ENCODE peak calls at places on chromosomes 16 and 17, in six cellular contexts. S is upper lobe of left lung, U is GM12878, Q is IMR-90, Z is A549, L is HCT116. A is an unnamed sample.

GRCh38 chr17:61396586-61397085 is 3.0 kb upstream of the TBX2 start:
- ATAC-seq in S (no peak), U (no peak), Q (no peak), Z (no peak), L (no peak), A (no peak)

GRCh38 chr17:52546990-52547389 is 388.5 kb upstream of the CA10 start:
- ATAC-seq in S (no peak), U (no peak), Q (no peak), Z (no peak), L (no peak), A (no peak)

GRCh38 chr16:88681709-88682451 is 4.4 kb downstream of the SNAI3 start:
- ATAC-seq in S (peak; percentile 55), U (peak; percentile 84), Q (no peak), Z (no peak), L (no peak), A (peak; percentile 32)

GRCh38 chr17:51097708-51098446 is 22.8 kb downstream of the SPAG9 start:
- ATAC-seq in S (no peak), U (no peak), Q (no peak), Z (no peak), L (no peak), A (no peak)

GRCh38 chr16:88624977-88625576 is 13.3 kb upstream of the IL17C start:
- ATAC-seq in S (no peak), U (no peak), Q (no peak), Z (no peak), L (no peak), A (no peak)

GRCh38 chr17:32936157-32936893 is 8.4 kb downstream of the TMEM98 start:
- ATAC-seq in S (peak; percentile 13), U (no peak), Q (no peak), Z (peak; percentile 35), L (no peak), A (no peak)

GRCh38 chr17:57940653-57941329 is 14.4 kb downstream of the CUEDC1 start:
- ATAC-seq in S (no peak), U (peak; percentile 54), Q (no peak), Z (peak; percentile 31), L (peak; percentile 31), A (peak; percentile 37)

GRCh38 chr16:8768701-8769100 is 28.7 kb downstream of the TMEM186 start:
- ATAC-seq in S (no peak), U (no peak), Q (no peak), Z (no peak), L (no peak), A (no peak)

GRCh38 chr16:55621771-55622170 is 34.0 kb upstream of the SLC6A2 start:
- ATAC-seq in S (no peak), U (no peak), Q (no peak), Z (no peak), L (no peak), A (no peak)

GRCh38 chr17:2275722-2276121 is 27.9 kb downstream of the SMG6 start:
- ATAC-seq in S (no peak), U (no peak), Q (no peak), Z (no peak), L (no peak), A (no peak)

GRCh38 chr17:19021622-19022083 is 17.1 kb upstream of the FAM83G start:
- ATAC-seq in S (no peak), U (peak; percentile 69), Q (no peak), Z (peak; percentile 49), L (peak; percentile 85), A (no peak)

GRCh38 chr17:55159251-55159650 is 105.5 kb upstream of the HLF start:
- ATAC-seq in S (no peak), U (no peak), Q (peak; percentile 42), Z (no peak), L (no peak), A (no peak)

GRCh38 chr17:64741038-64741641 is 79.0 kb upstream of the SMURF2 start:
- ATAC-seq in S (peak; percentile 62), U (peak; percentile 80), Q (peak; percentile 54), Z (no peak), L (no peak), A (peak; percentile 20)

GRCh38 chr16:20285993-20286499 is 41.3 kb downstream of the GP2 start:
- ATAC-seq in S (no peak), U (no peak), Q (no peak), Z (no peak), L (no peak), A (no peak)

GRCh38 chr17:14144513-14144912 is 75.2 kb downstream of the COX10 start:
- ATAC-seq in S (no peak), U (no peak), Q (peak; percentile 65), Z (no peak), L (no peak), A (no peak)

GRCh38 chr16:28166394-28167208 is 45.2 kb downstream of the XPO6 start:
- ATAC-seq in S (no peak), U (peak; percentile 28), Q (peak; percentile 22), Z (peak; percentile 62), L (peak; percentile 62), A (no peak)

GRCh38 chr16:29644338-29644857 is 18.6 kb upstream of the SPN start:
- ATAC-seq in S (peak; percentile 55), U (peak; percentile 83), Q (no peak), Z (no peak), L (no peak), A (no peak)

GRCh38 chr16:87835882-87836331 is 33.4 kb downstream of the SLC7A5 start:
- ATAC-seq in S (no peak), U (no peak), Q (no peak), Z (peak; percentile 0), L (no peak), A (no peak)

GRCh38 chr16:75288596-75289120 is 37.2 kb upstream of the BCAR1 start:
- ATAC-seq in S (no peak), U (peak; percentile 88), Q (no peak), Z (no peak), L (peak; percentile 23), A (peak; percentile 35)

GRCh38 chr16:50067290-50067853 is 1.6 kb downstream of the HEATR3 start:
- ATAC-seq in S (no peak), U (peak; percentile 67), Q (peak; percentile 19), Z (peak; percentile 52), L (no peak), A (no peak)

GRCh38 chr17:50281739-50282401 is 7.6 kb downstream of the TMEM92 start:
- ATAC-seq in S (no peak), U (no peak), Q (no peak), Z (no peak), L (no peak), A (no peak)

GRCh38 chr17:43987131-43988021 is 17.0 kb upstream of the NAGS start:
- ATAC-seq in S (no peak), U (no peak), Q (no peak), Z (no peak), L (no peak), A (no peak)

DNA sequence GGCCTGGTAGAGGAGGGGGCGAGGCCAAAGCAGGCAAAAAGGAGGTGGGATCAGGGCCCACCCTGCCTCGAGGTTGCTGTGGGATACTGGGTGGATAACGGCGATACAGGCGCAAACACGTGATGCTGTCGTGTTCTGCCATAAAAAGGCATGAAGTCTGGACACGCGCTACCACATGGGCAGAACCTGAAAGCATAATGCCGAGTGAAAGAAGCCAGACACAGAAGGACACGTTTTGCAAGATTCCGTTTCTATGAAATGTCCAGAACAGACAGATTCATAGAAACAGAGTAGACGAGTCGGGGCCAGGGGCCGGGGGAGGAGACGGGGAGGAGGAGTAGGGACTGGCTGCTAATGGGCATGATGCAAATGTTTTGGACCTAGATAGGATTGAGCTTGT is 43.5 kb downstream of the ZDHHC7 start:
- ATAC-seq in S (no peak), U (no peak), Q (no peak), Z (no peak), L (no peak), A (no peak)
- TF ChIP-seq POLR2A in S (no peak), U (no peak), Q (no peak), Z (no peak), L (no peak), A (no peak)

DNA sequence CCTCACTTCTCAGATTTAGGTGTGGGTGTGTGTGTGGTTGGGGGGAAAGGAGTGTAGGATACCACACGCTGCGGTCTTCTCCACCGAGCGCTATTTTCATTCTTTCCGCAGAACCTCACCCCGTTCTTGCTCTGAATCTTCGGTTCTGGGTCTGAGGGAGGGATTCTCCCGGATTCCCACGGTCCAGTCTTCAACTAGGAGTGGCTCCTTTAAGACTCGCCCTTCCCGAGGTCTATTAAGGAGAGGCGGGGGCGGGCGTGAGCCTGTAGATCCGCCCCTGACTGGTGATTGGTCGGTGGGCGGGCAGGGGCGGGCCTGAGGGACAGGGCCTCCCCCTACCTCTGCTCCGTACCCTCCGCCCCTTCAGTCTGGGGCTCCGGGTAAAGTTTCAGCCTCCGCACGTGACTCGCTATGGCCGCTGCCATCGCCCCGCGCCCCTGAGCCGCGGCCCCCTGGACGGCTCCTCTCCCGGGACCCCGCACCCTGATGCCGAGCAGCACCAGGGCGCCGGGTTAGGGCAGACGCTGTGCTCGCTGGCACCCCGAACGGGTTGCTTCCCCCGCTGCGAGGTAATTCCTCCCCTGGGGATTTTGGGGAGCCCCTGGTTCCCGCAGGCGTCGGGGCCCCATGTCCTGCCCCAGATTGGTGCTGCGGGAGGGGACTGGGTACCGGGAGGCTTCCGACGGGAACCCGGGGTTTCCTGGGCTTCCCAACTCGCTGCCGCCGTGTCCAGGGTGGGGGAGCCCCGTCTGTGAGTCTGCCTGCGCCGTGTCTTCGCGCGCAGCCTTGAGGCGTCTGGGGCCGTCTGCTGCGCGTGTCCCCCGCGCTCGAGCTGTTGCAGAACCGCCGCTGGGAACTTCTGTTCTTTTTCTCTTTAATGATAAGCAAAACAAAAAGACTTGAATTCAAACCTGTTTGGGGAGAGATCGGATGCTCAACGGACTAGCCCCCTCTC is 9.2 kb downstream of the RARA start:
- ATAC-seq in S (peak; percentile 92), U (peak; percentile 83), Q (peak; percentile 91), Z (peak; percentile 87), L (peak; percentile 81), A (peak; percentile 93)
- TF ChIP-seq POLR2A in S (no peak), U (peak; percentile 79), Q (peak; percentile 86), Z (peak; percentile 9), L (no peak), A (peak; percentile 57)

DNA sequence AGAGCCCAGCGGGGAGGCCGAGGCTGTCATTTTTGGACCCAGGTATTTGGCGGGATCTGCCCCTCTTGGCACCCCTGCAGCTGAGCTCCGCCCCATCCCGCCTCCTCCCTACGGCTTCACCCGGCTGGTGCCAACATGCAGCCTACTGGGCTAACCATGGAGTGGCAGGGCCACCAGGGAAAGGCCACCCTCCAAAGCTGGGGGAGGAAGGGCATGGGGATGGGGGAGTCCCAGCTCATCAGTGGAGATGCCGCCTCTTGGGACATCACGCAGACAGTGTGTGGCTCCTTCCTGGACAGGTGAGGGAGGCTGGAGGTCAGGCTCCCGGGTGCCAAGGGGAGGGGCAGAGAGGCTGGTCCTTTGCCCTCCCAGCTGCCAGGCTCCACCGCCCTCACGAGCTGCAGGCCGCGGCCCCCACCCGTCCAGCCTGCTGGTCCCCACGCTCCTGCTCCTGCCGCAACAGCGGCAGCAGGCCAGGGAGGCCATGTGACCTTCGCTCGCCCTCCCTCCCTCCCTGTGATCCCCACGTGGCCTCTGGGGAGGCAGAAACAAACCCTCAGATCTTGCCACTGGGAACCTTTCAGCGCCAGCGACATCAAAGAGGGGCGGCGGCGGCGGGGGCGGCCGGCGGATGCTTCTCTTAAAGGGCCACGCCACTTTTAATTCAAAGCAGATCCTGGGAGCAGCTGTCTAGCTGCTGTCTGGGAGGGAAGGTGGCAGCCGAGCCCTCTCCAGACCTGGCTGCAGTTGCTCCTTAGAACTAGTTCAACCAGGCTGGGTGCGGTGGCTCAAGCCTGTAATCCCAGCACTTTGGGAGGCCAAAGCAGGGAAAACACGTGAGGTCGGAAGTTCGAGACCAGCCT is 6.8 kb upstream of the NOTUM start:
- ATAC-seq in S (peak; percentile 85), U (peak; percentile 98), Q (peak; percentile 60), Z (peak; percentile 52), L (peak; percentile 82), A (peak; percentile 82)
- TF ChIP-seq POLR2A in S (no peak), U (peak; percentile 76), Q (no peak), Z (no peak), L (no peak), A (no peak)

GRCh38 chr16:3065069-3065741 is at the start of gene IL32:
- ATAC-seq in S (peak; percentile 84), U (peak; percentile 75), Q (peak; percentile 91), Z (peak; percentile 75), L (peak; percentile 33), A (peak; percentile 91)
- TF ChIP-seq POLR2A in S (no peak), U (no peak), Q (peak; percentile 70), Z (no peak), L (no peak), A (no peak)